ENCODE peak calls at places on chromosomes 6 and 20, in five cellular contexts. J is nephron progenitor cell, W is breast epithelium, H is lower leg skin, R is neural crest cell. A is an unnamed sample.

GRCh38 chr6:98833101-98834059 is 994 bp upstream of the POU3F2 start:
- DNase-seq in J (peak), W (no peak), H (no peak), R (no peak), A (peak)

GRCh38 chr6:16129623-16130243 is 847 bp downstream of the MYLIP start:
- DNase-seq in J (no peak), W (no peak), H (peak), R (no peak), A (no peak)

GRCh38 chr20:53328956-53329355 is 264.7 kb downstream of the ZNF217 start:
- DNase-seq in J (no peak), W (no peak), H (no peak), R (no peak), A (no peak)

GRCh38 chr6:55469829-55470438 is 109.1 kb downstream of the HMGCLL1 start:
- DNase-seq in J (no peak), W (no peak), H (no peak), R (no peak), A (no peak)

GRCh38 chr6:159761135-159761872 is 541 bp upstream of the ACAT2 start:
- DNase-seq in J (peak), W (no peak), H (peak), R (peak), A (peak)

GRCh38 chr20:32634041-32634805 is 39.5 kb downstream of the C20orf203 start:
- DNase-seq in J (no peak), W (no peak), H (no peak), R (no peak), A (no peak)

GRCh38 chr20:63641792-63642517 is 11.3 kb downstream of the STMN3 start:
- DNase-seq in J (peak), W (peak), H (peak), R (peak), A (peak)

GRCh38 chr6:38353310-38354032 is 286.3 kb downstream of the BTBD9 start:
- DNase-seq in J (no peak), W (no peak), H (no peak), R (no peak), A (no peak)

GRCh38 chr20:23227274-23227673 is 123.3 kb upstream of the NXT1 start:
- DNase-seq in J (no peak), W (no peak), H (no peak), R (no peak), A (no peak)

GRCh38 chr20:46214831-46215488 is 93.3 kb downstream of the CDH22 start:
- DNase-seq in J (no peak), W (no peak), H (no peak), R (no peak), A (no peak)

GRCh38 chr20:58014628-58015315 is 213.7 kb downstream of the ANKRD60 start:
- DNase-seq in J (no peak), W (no peak), H (no peak), R (no peak), A (no peak)

GRCh38 chr6:127768223-127768622 is 132.6 kb downstream of the THEMIS start:
- DNase-seq in J (no peak), W (no peak), H (no peak), R (no peak), A (no peak)

GRCh38 chr6:35810831-35811698 is 5.9 kb downstream of the LHFPL5 start:
- DNase-seq in J (no peak), W (no peak), H (no peak), R (no peak), A (no peak)

GRCh38 chr6:44094403-44095242 is 32.6 kb downstream of the MRPL14 start:
- DNase-seq in J (no peak), W (no peak), H (no peak), R (no peak), A (no peak)

GRCh38 chr6:28811873-28812272 is 111.9 kb downstream of the TRIM27 start:
- DNase-seq in J (no peak), W (no peak), H (no peak), R (no peak), A (no peak)

GRCh38 chr6:3838992-3839867 is 9.9 kb upstream of the FAM50B start:
- DNase-seq in J (no peak), W (no peak), H (no peak), R (no peak), A (no peak)

GRCh38 chr6:44086931-44087574 is 40.2 kb downstream of the MRPL14 start:
- DNase-seq in J (no peak), W (peak), H (no peak), R (no peak), A (no peak)

GRCh38 chr6:1913572-1913971 is 303.9 kb downstream of the FOXC1 start:
- DNase-seq in J (no peak), W (no peak), H (no peak), R (no peak), A (no peak)

GRCh38 chr6:41191569-41191968 is 9.4 kb downstream of the TREML2 start:
- DNase-seq in J (peak), W (no peak), H (no peak), R (peak), A (peak)

GRCh38 chr6:157880534-157880933 is 57.5 kb downstream of the SNX9 start:
- DNase-seq in J (no peak), W (no peak), H (no peak), R (no peak), A (no peak)

GRCh38 chr6:143742070-143742954 is 64.5 kb downstream of the PHACTR2 start:
- DNase-seq in J (no peak), W (no peak), H (no peak), R (no peak), A (no peak)

GRCh38 chr6:28634406-28634757 is 108.7 kb downstream of the GPX5 start:
- DNase-seq in J (no peak), W (no peak), H (no peak), R (no peak), A (no peak)

GRCh38 chr20:35820715-35821114 is 48.9 kb downstream of the PHF20 start:
- DNase-seq in J (no peak), W (no peak), H (no peak), R (no peak), A (no peak)

GRCh38 chr6:167485186-167485978 is 160.5 kb downstream of the TTLL2 start:
- DNase-seq in J (no peak), W (no peak), H (no peak), R (no peak), A (no peak)

GRCh38 chr20:43209831-43210230 is 20.1 kb upstream of the PTPRT start:
- DNase-seq in J (no peak), W (no peak), H (no peak), R (no peak), A (no peak)

GRCh38 chr6:82022614-82023102 is 224.9 kb downstream of the IBTK start:
- DNase-seq in J (no peak), W (no peak), H (no peak), R (no peak), A (no peak)

GRCh38 chr6:158910484-158911075 is 89.4 kb downstream of the RSPH3 start:
- DNase-seq in J (no peak), W (no peak), H (no peak), R (no peak), A (no peak)

GRCh38 chr20:37990571-37991151 is 42.6 kb downstream of the TTI1 start:
- DNase-seq in J (no peak), W (no peak), H (peak), R (no peak), A (no peak)

GRCh38 chr6:53044572-53044971 is 20.6 kb upstream of the FBXO9 start:
- DNase-seq in J (no peak), W (no peak), H (no peak), R (no peak), A (no peak)

GRCh38 chr6:143410859-143411270 is 39.6 kb downstream of the ADAT2 start:
- DNase-seq in J (no peak), W (no peak), H (no peak), R (no peak), A (no peak)

GRCh38 chr6:26159417-26160273 is 72.4 kb downstream of the HFE start:
- DNase-seq in J (no peak), W (no peak), H (no peak), R (no peak), A (no peak)

GRCh38 chr6:27814665-27815424 is 97.4 kb downstream of the OR2B2 start:
- DNase-seq in J (peak), W (no peak), H (peak), R (peak), A (peak)

GRCh38 chr6:125587624-125588023 is 161.8 kb upstream of the HEY2 start:
- DNase-seq in J (no peak), W (no peak), H (no peak), R (no peak), A (no peak)

GRCh38 chr6:162942860-162943259 is 215.1 kb downstream of the PACRG start:
- DNase-seq in J (no peak), W (no peak), H (no peak), R (no peak), A (no peak)

GRCh38 chr6:5103250-5103649 is 18.1 kb downstream of the PPP1R3G start:
- DNase-seq in J (no peak), W (no peak), H (no peak), R (no peak), A (no peak)

DNA sequence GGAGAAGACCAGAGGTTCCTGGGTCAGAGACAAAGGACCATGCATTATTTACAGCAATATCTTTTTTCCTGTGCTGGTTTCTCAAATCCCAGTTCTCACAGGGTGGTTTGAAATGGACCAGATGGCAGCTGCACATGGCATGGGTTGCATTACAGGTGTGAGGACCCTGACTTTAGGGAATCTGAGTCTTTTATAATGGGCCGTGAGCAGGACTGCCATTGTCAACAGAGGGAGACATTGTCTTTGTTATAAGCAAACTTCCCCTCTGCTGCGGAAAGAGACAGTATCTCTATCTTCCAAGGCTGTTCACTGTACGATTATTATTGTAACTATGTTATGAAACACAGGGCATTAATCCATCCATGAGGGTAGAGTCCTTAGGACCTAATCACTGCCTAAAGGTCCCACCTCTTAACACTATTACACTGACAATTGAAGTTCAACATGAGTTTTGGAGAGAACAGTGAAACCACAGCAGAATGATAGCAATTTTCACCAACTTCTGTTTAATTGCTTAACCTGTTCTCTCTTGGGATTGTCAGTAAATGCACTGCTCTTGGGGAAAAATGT is 156.1 kb upstream of the AGPAT4 start:
- DNase-seq in J (no peak), W (no peak), H (no peak), R (no peak), A (no peak)
- TF ChIP-seq CTCF in J (no peak), W (no peak), H (no peak), R (no peak), A (no peak)

GRCh38 chr6:7249946-7250643 is 62.9 kb downstream of the SSR1 start:
- DNase-seq in J (no peak), W (no peak), H (no peak), R (no peak), A (no peak)
- TF ChIP-seq CTCF in J (no peak), W (no peak), H (no peak), R (no peak), A (no peak)

GRCh38 chr6:165956874-165957273 is 210.8 kb downstream of the TBXT start:
- DNase-seq in J (no peak), W (no peak), H (no peak), R (no peak), A (no peak)
- TF ChIP-seq CTCF in J (no peak), W (no peak), H (no peak), R (no peak), A (no peak)

GRCh38 chr6:168834188-168834587 is 393.2 kb downstream of the SMOC2 start:
- DNase-seq in J (no peak), W (no peak), H (no peak), R (no peak), A (no peak)
- TF ChIP-seq CTCF in J (no peak), W (no peak), H (no peak), R (no peak), A (no peak)

GRCh38 chr6:34027445-34027936 is 118.4 kb downstream of the GRM4 start:
- DNase-seq in J (peak), W (no peak), H (no peak), R (peak), A (peak)

GRCh38 chr6:34028691-34029360 is 117.1 kb downstream of the GRM4 start:
- DNase-seq in J (no peak), W (no peak), H (no peak), R (no peak), A (no peak)

GRCh38 chr6:34029489-34030280 is 116.2 kb downstream of the GRM4 start:
- DNase-seq in J (no peak), W (no peak), H (no peak), R (no peak), A (no peak)

GRCh38 chr6:34025851-34026250 is 120.0 kb downstream of the GRM4 start:
- DNase-seq in J (no peak), W (no peak), H (no peak), R (no peak), A (no peak)

GRCh38 chr6:34027939-34028441 is 117.9 kb downstream of the GRM4 start:
- DNase-seq in J (no peak), W (no peak), H (no peak), R (no peak), A (no peak)
- TF ChIP-seq CTCF in J (peak), W (no peak), H (no peak), R (peak), A (peak)

DNA sequence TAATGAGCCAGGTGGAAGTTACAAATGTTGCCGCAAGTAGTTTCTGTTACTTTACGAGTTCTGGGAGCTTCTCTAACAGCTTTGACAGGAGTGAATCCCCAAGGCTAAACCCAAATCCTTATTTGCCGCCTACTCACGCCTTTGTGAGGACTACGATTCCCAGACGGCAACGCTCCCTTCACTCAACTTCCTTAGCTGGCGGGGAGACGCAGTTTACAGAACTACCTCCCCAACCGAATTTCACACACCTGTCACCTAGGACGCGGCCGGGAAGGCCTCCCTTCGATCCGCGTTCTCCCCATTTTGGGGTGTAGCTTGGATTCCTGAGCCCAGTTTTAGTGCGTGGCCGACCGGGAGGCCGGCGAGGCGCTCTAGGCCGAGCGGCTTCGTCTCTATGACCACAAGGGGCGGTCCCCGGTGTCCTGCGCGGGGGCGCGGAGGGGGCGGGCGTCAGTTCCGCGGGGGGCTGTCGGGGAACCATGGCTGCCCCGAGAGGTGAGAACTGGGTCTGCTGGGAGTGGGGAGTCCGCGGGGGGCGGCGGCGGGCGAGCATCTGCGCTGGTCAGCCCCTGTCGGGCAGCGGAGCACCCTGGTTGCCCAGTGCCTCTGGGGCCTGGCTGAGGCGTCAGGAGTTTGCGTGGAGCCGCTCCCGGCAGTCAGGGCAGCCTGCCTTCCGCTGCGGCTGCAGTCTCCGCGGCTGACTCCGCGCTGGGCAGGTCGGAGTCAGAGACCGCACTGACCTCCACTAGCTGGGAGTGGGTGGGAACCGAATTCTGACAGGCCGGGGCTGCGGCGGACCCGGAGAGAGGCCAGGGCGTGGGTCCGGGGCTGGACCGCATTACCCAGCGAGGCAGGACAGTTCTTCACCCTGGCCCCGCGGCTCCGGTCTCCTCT is at the start of gene SLC35A1:
- DNase-seq in J (peak), W (peak), H (peak), R (peak), A (peak)
- TF ChIP-seq CTCF in J (peak), W (no peak), H (no peak), R (peak), A (peak)

GRCh38 chr6:138374230-138374629 is 3.5 kb upstream of the SMIM28 start:
- DNase-seq in J (no peak), W (no peak), H (no peak), R (no peak), A (no peak)

GRCh38 chr6:138371452-138371711 is 6.3 kb upstream of the SMIM28 start:
- DNase-seq in J (no peak), W (no peak), H (no peak), R (no peak), A (no peak)

GRCh38 chr6:138374815-138375214 is 2.9 kb upstream of the SMIM28 start:
- DNase-seq in J (no peak), W (no peak), H (no peak), R (no peak), A (no peak)

GRCh38 chr6:138371720-138372119 is 6.0 kb upstream of the SMIM28 start:
- DNase-seq in J (no peak), W (no peak), H (no peak), R (no peak), A (no peak)

GRCh38 chr6:138372711-138373463 is 4.8 kb upstream of the SMIM28 start:
- DNase-seq in J (no peak), W (no peak), H (no peak), R (no peak), A (no peak)
- TF ChIP-seq CTCF in J (no peak), W (no peak), H (no peak), R (peak), A (no peak)